ENCODE peak calls at places on chromosomes 13 and 19, in seven cellular contexts. O is adrenal gland, R is fibroblast of pulmonary artery, S is prostate gland, I is AG10803, D is Caco-2, T is Peyer's patch. U is an unnamed sample.
A peak's percentile ranks its signal among the peaks of the same experiment; 100 is the strongest.

GRCh38 chr13:94318418-94318817 is 161.1 kb downstream of the DCT start:
- DNase-seq in R (no peak), T (no peak), D (no peak), I (peak; percentile 48), S (no peak), O (no peak), U (no peak)

GRCh38 chr19:39444598-39445257 is 654 bp upstream of the SUPT5H start:
- DNase-seq in I (peak; percentile 32), T (no peak), R (no peak), O (no peak), D (no peak), S (no peak), U (no peak)

GRCh38 chr19:8332976-8333770 is 9.9 kb downstream of the KANK3 start:
- DNase-seq in R (no peak), D (no peak), S (no peak), O (no peak), T (no peak), I (no peak), U (no peak)

GRCh38 chr13:34044041-34044440 is 226.1 kb downstream of the RFC3 start:
- DNase-seq in O (no peak), T (no peak), D (no peak), I (peak; percentile 82), S (peak; percentile 65), R (peak; percentile 17), U (no peak)

GRCh38 chr13:57569981-57570380 is 61.6 kb upstream of the PCDH17 start:
- DNase-seq in I (no peak), R (no peak), O (no peak), T (no peak), D (no peak), S (no peak), U (peak; percentile 65)

GRCh38 chr19:53884256-53884655 is 2.3 kb downstream of the PRKCG start:
- DNase-seq in D (no peak), R (no peak), I (no peak), T (no peak), S (no peak), O (no peak), U (no peak)

GRCh38 chr13:110023729-110024645 is 237.6 kb upstream of the IRS2 start:
- DNase-seq in O (no peak), I (no peak), R (peak; percentile 68), S (no peak), D (no peak), T (no peak), U (no peak)

GRCh38 chr13:32622827-32623226 is 36.6 kb downstream of the PDS5B start:
- DNase-seq in S (no peak), I (no peak), O (no peak), D (no peak), R (no peak), T (no peak), U (no peak)

GRCh38 chr19:21474671-21475181 is 30.7 kb upstream of the ZNF429 start:
- DNase-seq in I (peak; percentile 5), D (no peak), R (peak; percentile 47), T (peak; percentile 64), O (peak; percentile 86), S (peak; percentile 63), U (no peak)

GRCh38 chr19:16849168-16849567 is 20.0 kb downstream of the SIN3B start:
- DNase-seq in S (no peak), D (no peak), O (no peak), T (no peak), I (peak; percentile 24), R (no peak), U (peak; percentile 83)

GRCh38 chr13:24208314-24208713 is 47.8 kb downstream of the SPATA13 start:
- DNase-seq in O (peak; percentile 80), T (no peak), R (peak; percentile 88), S (no peak), D (no peak), I (peak; percentile 86), U (peak; percentile 30)

GRCh38 chr19:15534957-15535864 is 26.9 kb downstream of the CYP4F22 start:
- DNase-seq in S (no peak), R (no peak), O (no peak), I (no peak), D (no peak), T (no peak), U (no peak)

GRCh38 chr19:1846517-1847205 is 1.6 kb downstream of the REXO1 start:
- DNase-seq in O (no peak), S (no peak), D (no peak), T (no peak), R (no peak), I (no peak), U (no peak)

GRCh38 chr13:64718116-64718515 is 2512.0 kb downstream of the PCDH9 start:
- DNase-seq in I (no peak), R (no peak), S (no peak), O (no peak), T (no peak), D (no peak), U (no peak)

GRCh38 chr13:104414771-104415170 is 1348.6 kb upstream of the SLC10A2 start:
- DNase-seq in R (no peak), D (no peak), T (no peak), I (no peak), O (no peak), S (no peak), U (no peak)

GRCh38 chr13:109951491-109951890 is 165.1 kb upstream of the IRS2 start:
- DNase-seq in O (no peak), T (no peak), I (no peak), D (no peak), R (no peak), S (no peak), U (no peak)

GRCh38 chr13:46633416-46633815 is 80.4 kb downstream of the LRCH1 start:
- DNase-seq in S (no peak), T (no peak), I (peak; percentile 91), D (no peak), R (peak; percentile 81), O (no peak), U (no peak)

GRCh38 chr13:112733112-112733511 is 43.3 kb downstream of the ATP11A start:
- DNase-seq in T (no peak), D (no peak), R (no peak), O (no peak), S (no peak), I (no peak), U (no peak)

GRCh38 chr13:46595136-46595917 is 42.4 kb downstream of the LRCH1 start:
- DNase-seq in S (peak; percentile 68), O (no peak), D (no peak), I (peak; percentile 71), R (peak; percentile 51), T (peak; percentile 73), U (no peak)

GRCh38 chr13:36718146-36718545 is 44.3 kb downstream of the SERTM1 start:
- DNase-seq in I (peak; percentile 8), O (no peak), T (no peak), S (no peak), D (no peak), R (peak; percentile 36), U (no peak)

GRCh38 chr13:42367836-42368235 is 95.9 kb downstream of the AKAP11 start:
- DNase-seq in S (no peak), R (peak; percentile 13), T (no peak), D (no peak), I (no peak), O (no peak), U (no peak)

GRCh38 chr13:79853258-79853657 is 372.3 kb downstream of the NDFIP2 start:
- DNase-seq in S (no peak), D (no peak), R (no peak), O (no peak), T (no peak), I (no peak), U (no peak)

GRCh38 chr19:33285441-33285927 is 16.9 kb downstream of the CEBPA start:
- DNase-seq in I (no peak), T (no peak), D (no peak), S (no peak), O (no peak), R (no peak), U (no peak)

GRCh38 chr13:20969182-20969581 is 66.6 kb upstream of the XPO4 start:
- DNase-seq in T (no peak), R (peak; percentile 37), I (peak; percentile 24), O (no peak), D (no peak), S (no peak), U (no peak)

GRCh38 chr19:1970003-1970805 is 29.2 kb downstream of the CSNK1G2 start:
- DNase-seq in T (no peak), S (no peak), D (no peak), R (no peak), O (no peak), I (no peak), U (no peak)

GRCh38 chr13:113528101-113528797 is 37.7 kb upstream of the DCUN1D2 start:
- DNase-seq in D (no peak), O (peak; percentile 13), R (no peak), S (peak; percentile 23), T (no peak), I (no peak), U (no peak)

GRCh38 chr13:49664606-49665005 is 26.7 kb downstream of the EBPL start:
- DNase-seq in T (no peak), I (no peak), R (no peak), D (no peak), O (no peak), S (no peak), U (no peak)

GRCh38 chr13:83881917-83882625 is at the start of gene SLITRK1:
- DNase-seq in S (no peak), D (peak; percentile 46), I (peak; percentile 52), T (no peak), O (peak; percentile 57), R (peak; percentile 79), U (peak; percentile 21)
- TF ChIP-seq CTCF in S (no peak), D (no peak), I (no peak), T (no peak), O (no peak), R (no peak), U (no peak)

GRCh38 chr19:55157064-55157908 is at the start of gene TNNI3:
- DNase-seq in T (no peak), O (no peak), S (no peak), D (no peak), I (no peak), R (no peak), U (no peak)
- H3K4me3 ChIP-seq in T (no peak within 1 kb of the TSS), O (peak within 1 kb of the TSS; percentile 18), S (no peak within 1 kb of the TSS), D (peak within 1 kb of the TSS; percentile 38), I (no peak within 1 kb of the TSS), R (no peak within 1 kb of the TSS), U (no peak within 1 kb of the TSS)

DNA sequence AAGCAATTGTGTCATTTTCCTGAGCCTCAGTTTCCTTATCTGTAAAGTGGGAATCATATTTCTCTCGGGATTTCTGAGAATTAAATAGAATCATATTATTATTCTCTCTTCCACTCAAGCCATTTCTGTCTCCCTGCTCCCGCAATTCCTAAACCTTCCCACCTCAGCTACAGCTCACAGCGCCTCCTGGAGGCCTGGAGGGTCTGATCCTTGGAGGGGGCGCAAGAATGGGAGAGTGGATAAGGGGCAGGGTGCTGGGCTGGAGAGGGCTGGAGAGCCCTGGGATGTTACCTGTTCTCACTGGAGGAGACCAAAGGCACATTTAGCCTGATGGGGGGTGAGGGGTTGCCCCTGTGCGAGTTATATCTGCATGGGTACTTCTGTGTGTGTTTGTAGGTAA is 31.1 kb upstream of the CYP2S1 start:
- DNase-seq in T (no peak), R (no peak), O (no peak), D (no peak), I (no peak), S (no peak), U (no peak)
- TF ChIP-seq CTCF in T (no peak), R (peak; percentile 4), O (no peak), D (no peak), I (no peak), S (no peak), U (no peak)

DNA sequence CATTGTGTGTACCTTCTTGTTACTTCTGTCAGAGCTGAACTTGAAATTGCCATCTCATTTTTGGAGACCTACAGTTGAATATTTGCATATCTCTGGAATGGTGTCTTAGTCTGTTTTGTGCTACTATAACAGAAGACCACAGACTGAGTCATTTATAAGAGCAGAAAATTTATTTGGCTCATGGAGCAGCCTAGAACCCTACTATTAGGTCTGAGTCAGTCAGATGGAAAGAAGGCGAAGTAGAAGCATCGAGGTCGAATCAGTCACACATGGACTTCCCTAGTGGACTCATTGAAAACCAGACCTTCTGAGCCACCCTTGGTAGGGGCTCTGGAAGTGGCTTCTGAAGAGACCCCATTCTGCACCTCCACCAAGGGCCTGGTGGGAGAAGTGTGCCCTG is 33.9 kb upstream of the TPT1 start:
- DNase-seq in I (peak; percentile 21), S (no peak), D (no peak), R (no peak), T (no peak), O (no peak), U (no peak)
- H3K4me3 ChIP-seq in I (no peak overlapping the region), S (no peak overlapping the region), D (no peak overlapping the region), R (no peak overlapping the region), T (no peak overlapping the region), O (no peak overlapping the region), U (no peak overlapping the region)

U was measured in LNCaP clone FGC.